ENCODE peak calls at places on chromosome 22, in four cellular contexts. One of them, this sample, is unnamed.

GRCh38 chr22:49996192-49996531 is 16.4 kb downstream of the IL17REL start:
- DNase-seq in K562: no peak
- DNase-seq in WTC11: no peak
- DNase-seq in HepG2: no peak
- DNase-seq in this sample: no peak

GRCh38 chr22:17198188-17199130 is 20.8 kb downstream of the ADA2 start:
- DNase-seq in K562: peak; percentile 52
- DNase-seq in WTC11: peak; percentile 93
- DNase-seq in HepG2: no peak
- DNase-seq in this sample: no peak

GRCh38 chr22:38316340-38317236 is 645 bp downstream of the CSNK1E start:
- DNase-seq in K562: peak; percentile 79
- DNase-seq in WTC11: no peak
- DNase-seq in HepG2: no peak
- DNase-seq in this sample: no peak

GRCh38 chr22:34475886-34476285 is 555.6 kb upstream of the LARGE1 start:
- DNase-seq in K562: no peak
- DNase-seq in WTC11: no peak
- DNase-seq in HepG2: no peak
- DNase-seq in this sample: no peak

GRCh38 chr22:33300165-33300564 is 242.0 kb upstream of the SYN3 start:
- DNase-seq in K562: no peak
- DNase-seq in WTC11: no peak
- DNase-seq in HepG2: no peak
- DNase-seq in this sample: peak; percentile 24

GRCh38 chr22:45867118-45867905 is 109.7 kb downstream of the WNT7B start:
- DNase-seq in K562: no peak
- DNase-seq in WTC11: peak; percentile 53
- DNase-seq in HepG2: no peak
- DNase-seq in this sample: no peak

GRCh38 chr22:50184004-50184461 is 1.7 kb upstream of the TRABD start:
- DNase-seq in K562: no peak
- DNase-seq in WTC11: no peak
- DNase-seq in HepG2: peak; percentile 55
- DNase-seq in this sample: no peak

GRCh38 chr22:36510966-36511881 is 4.4 kb upstream of the FOXRED2 start:
- DNase-seq in K562: no peak
- DNase-seq in WTC11: peak; percentile 66
- DNase-seq in HepG2: peak; percentile 54
- DNase-seq in this sample: no peak

GRCh38 chr22:36930041-36930935 is 16.9 kb downstream of the CSF2RB start:
- DNase-seq in K562: no peak
- DNase-seq in WTC11: no peak
- DNase-seq in HepG2: no peak
- DNase-seq in this sample: no peak

GRCh38 chr22:23743303-23743705 is 7.6 kb downstream of the ZNF70 start:
- DNase-seq in K562: no peak
- DNase-seq in WTC11: no peak
- DNase-seq in HepG2: no peak
- DNase-seq in this sample: no peak

GRCh38 chr22:24141586-24141985 is 39.7 kb upstream of the SUSD2 start:
- DNase-seq in K562: no peak
- DNase-seq in WTC11: no peak
- DNase-seq in HepG2: no peak
- DNase-seq in this sample: no peak

GRCh38 chr22:49738566-49738965 is 89.1 kb downstream of the BRD1 start:
- DNase-seq in K562: no peak
- DNase-seq in WTC11: no peak
- DNase-seq in HepG2: no peak
- DNase-seq in this sample: no peak

GRCh38 chr22:46057762-46058420 is 80.9 kb upstream of the WNT7B start:
- DNase-seq in K562: no peak
- DNase-seq in WTC11: peak; percentile 6
- DNase-seq in HepG2: no peak
- DNase-seq in this sample: peak; percentile 56

GRCh38 chr22:40156001-40156516 is 21.7 kb upstream of the TNRC6B start:
- DNase-seq in K562: peak; percentile 35
- DNase-seq in WTC11: peak; percentile 31
- DNase-seq in HepG2: peak; percentile 93
- DNase-seq in this sample: no peak

GRCh38 chr22:38923463-38924196 is 33.8 kb upstream of the APOBEC3A start:
- DNase-seq in K562: peak; percentile 76
- DNase-seq in WTC11: no peak
- DNase-seq in HepG2: peak; percentile 88
- DNase-seq in this sample: no peak

GRCh38 chr22:37230673-37231405 is 13.2 kb downstream of the RAC2 start:
- DNase-seq in K562: no peak
- DNase-seq in WTC11: no peak
- DNase-seq in HepG2: no peak
- DNase-seq in this sample: peak; percentile 61

GRCh38 chr22:33038131-33038772 is 19.9 kb downstream of the SYN3 start:
- DNase-seq in K562: no peak
- DNase-seq in WTC11: no peak
- DNase-seq in HepG2: no peak
- DNase-seq in this sample: no peak

GRCh38 chr22:41123151-41123550 is 30.8 kb downstream of the EP300 start:
- DNase-seq in K562: no peak
- DNase-seq in WTC11: no peak
- DNase-seq in HepG2: no peak
- DNase-seq in this sample: no peak

GRCh38 chr22:49767355-49768062 is 60.2 kb downstream of the BRD1 start:
- DNase-seq in K562: peak; percentile 44
- DNase-seq in WTC11: peak; percentile 66
- DNase-seq in HepG2: peak; percentile 58
- DNase-seq in this sample: peak; percentile 50

GRCh38 chr22:18731075-18731666 is 119.5 kb upstream of the RIMBP3 start:
- DNase-seq in K562: no peak
- DNase-seq in WTC11: no peak
- DNase-seq in HepG2: no peak
- DNase-seq in this sample: no peak

GRCh38 chr22:50305658-50306566 is 1.5 kb downstream of the PLXNB2 start:
- DNase-seq in K562: peak; percentile 40
- DNase-seq in WTC11: no peak
- DNase-seq in HepG2: no peak
- DNase-seq in this sample: peak; percentile 36

GRCh38 chr22:38218661-38219331 is 17.0 kb downstream of the MAFF start:
- DNase-seq in K562: no peak
- DNase-seq in WTC11: peak; percentile 73
- DNase-seq in HepG2: peak; percentile 76
- DNase-seq in this sample: no peak

GRCh38 chr22:49962012-49962750 is 1.6 kb downstream of the PIM3 start:
- DNase-seq in K562: peak; percentile 64
- DNase-seq in WTC11: peak; percentile 77
- DNase-seq in HepG2: peak; percentile 87
- DNase-seq in this sample: no peak

GRCh38 chr22:19109198-19110063 is 12.8 kb downstream of the DGCR2 start:
- DNase-seq in K562: no peak
- DNase-seq in WTC11: no peak
- DNase-seq in HepG2: peak; percentile 79
- DNase-seq in this sample: peak; percentile 55

GRCh38 chr22:50192056-50192824 is 6.5 kb downstream of the TRABD start:
- DNase-seq in K562: no peak
- DNase-seq in WTC11: no peak
- DNase-seq in HepG2: no peak
- DNase-seq in this sample: no peak

GRCh38 chr22:22368516-22368915 is 123.9 kb downstream of the VPREB1 start:
- DNase-seq in K562: no peak
- DNase-seq in WTC11: no peak
- DNase-seq in HepG2: no peak
- DNase-seq in this sample: no peak

GRCh38 chr22:28341001-28341400 is 338.6 kb downstream of the TTC28 start:
- DNase-seq in K562: no peak
- DNase-seq in WTC11: no peak
- DNase-seq in HepG2: no peak
- DNase-seq in this sample: no peak

GRCh38 chr22:26847816-26848215 is 190.4 kb downstream of the MIAT start:
- DNase-seq in K562: no peak
- DNase-seq in WTC11: no peak
- DNase-seq in HepG2: no peak
- DNase-seq in this sample: no peak

GRCh38 chr22:40044870-40045834 is 50.4 kb downstream of the FAM83F start:
- DNase-seq in K562: peak; percentile 79
- DNase-seq in WTC11: peak; percentile 65
- DNase-seq in HepG2: peak; percentile 20
- DNase-seq in this sample: no peak

GRCh38 chr22:39821008-39821407 is 72.6 kb downstream of the ENTHD1 start:
- DNase-seq in K562: no peak
- DNase-seq in WTC11: no peak
- DNase-seq in HepG2: no peak
- DNase-seq in this sample: no peak

GRCh38 chr22:17997456-17997855 is 26.9 kb downstream of the MICAL3 start:
- DNase-seq in K562: no peak
- DNase-seq in WTC11: no peak
- DNase-seq in HepG2: no peak
- DNase-seq in this sample: no peak

GRCh38 chr22:22884010-22884887 is 3.4 kb upstream of the IGLL5 start:
- DNase-seq in K562: peak; percentile 58
- DNase-seq in WTC11: peak; percentile 83
- DNase-seq in HepG2: peak; percentile 42
- DNase-seq in this sample: no peak

GRCh38 chr22:40487663-40488249 is 117.4 kb downstream of the SGSM3 start:
- DNase-seq in K562: peak; percentile 17
- DNase-seq in WTC11: no peak
- DNase-seq in HepG2: peak; percentile 17
- DNase-seq in this sample: no peak

GRCh38 chr22:12601870-12602779 is 2925.9 kb upstream of the OR11H1 start:
- DNase-seq in K562: peak; percentile 80
- DNase-seq in WTC11: no peak
- DNase-seq in HepG2: peak; percentile 61
- DNase-seq in this sample: no peak

GRCh38 chr22:31829505-31829904 is 75.7 kb downstream of the DEPDC5 start:
- DNase-seq in K562: peak; percentile 42
- DNase-seq in WTC11: no peak
- DNase-seq in HepG2: peak; percentile 46
- DNase-seq in this sample: peak; percentile 19

GRCh38 chr22:22069450-22070370 is 87.1 kb upstream of the TOP3B start:
- DNase-seq in K562: no peak
- DNase-seq in WTC11: no peak
- DNase-seq in HepG2: no peak
- DNase-seq in this sample: no peak

GRCh38 chr22:18000441-18001039 is 23.8 kb downstream of the MICAL3 start:
- DNase-seq in K562: no peak
- DNase-seq in WTC11: peak; percentile 32
- DNase-seq in HepG2: no peak
- DNase-seq in this sample: no peak

GRCh38 chr22:22791438-22792181 is 96.0 kb upstream of the IGLL5 start:
- DNase-seq in K562: no peak
- DNase-seq in WTC11: no peak
- DNase-seq in HepG2: no peak
- DNase-seq in this sample: no peak

GRCh38 chr22:50506611-50507420 is 686 bp downstream of the LMF2 start:
- DNase-seq in K562: peak; percentile 23
- DNase-seq in WTC11: no peak
- DNase-seq in HepG2: no peak
- DNase-seq in this sample: no peak

DNA sequence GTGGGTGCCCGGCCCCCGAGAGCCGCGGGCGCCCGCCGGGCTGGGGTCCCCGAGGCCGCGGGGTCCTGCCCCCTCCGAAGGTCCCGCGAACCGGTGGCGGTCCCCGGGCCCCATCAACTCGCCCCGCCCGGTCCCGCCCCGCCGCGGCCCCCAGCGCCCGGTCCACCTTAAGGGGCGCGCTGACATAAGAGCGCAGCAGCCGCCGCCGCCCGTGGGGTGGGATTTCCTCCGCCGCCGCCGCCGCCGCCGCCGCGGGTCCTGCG is at the start of gene ZDHHC8:
- DNase-seq in K562: peak; percentile 96
- DNase-seq in WTC11: no peak
- DNase-seq in HepG2: no peak
- DNase-seq in this sample: no peak
- TF ChIP-seq TCF7 in K562: no peak
- TF ChIP-seq TCF7 in WTC11: no peak
- TF ChIP-seq TCF7 in HepG2: no peak
- TF ChIP-seq TCF7 in this sample: no peak

GRCh38 chr22:44168206-44168605 is 12.5 kb upstream of the PARVG start:
- DNase-seq in K562: no peak
- DNase-seq in WTC11: no peak
- DNase-seq in HepG2: no peak
- DNase-seq in this sample: no peak

GRCh38 chr22:44170470-44170869 is 10.3 kb upstream of the PARVG start:
- DNase-seq in K562: no peak
- DNase-seq in WTC11: no peak
- DNase-seq in HepG2: no peak
- DNase-seq in this sample: no peak

GRCh38 chr22:44172370-44173108 is 8.2 kb upstream of the PARVG start:
- DNase-seq in K562: no peak
- DNase-seq in WTC11: no peak
- DNase-seq in HepG2: no peak
- DNase-seq in this sample: no peak

GRCh38 chr22:44173154-44173553 is 7.6 kb upstream of the PARVG start:
- DNase-seq in K562: no peak
- DNase-seq in WTC11: no peak
- DNase-seq in HepG2: no peak
- DNase-seq in this sample: no peak

GRCh38 chr22:44171486-44172076 is 9.1 kb upstream of the PARVG start:
- DNase-seq in K562: no peak
- DNase-seq in WTC11: no peak
- DNase-seq in HepG2: no peak
- DNase-seq in this sample: no peak
- TF ChIP-seq TCF7 in K562: no peak
- TF ChIP-seq TCF7 in WTC11: no peak
- TF ChIP-seq TCF7 in HepG2: no peak
- TF ChIP-seq TCF7 in this sample: no peak

GRCh38 chr22:47621253-47621652 is 858.8 kb downstream of the TBC1D22A start:
- DNase-seq in K562: no peak
- DNase-seq in WTC11: no peak
- DNase-seq in HepG2: no peak
- DNase-seq in this sample: no peak
- TF ChIP-seq TCF7 in K562: no peak
- TF ChIP-seq TCF7 in WTC11: no peak
- TF ChIP-seq TCF7 in HepG2: no peak
- TF ChIP-seq TCF7 in this sample: no peak

DNA sequence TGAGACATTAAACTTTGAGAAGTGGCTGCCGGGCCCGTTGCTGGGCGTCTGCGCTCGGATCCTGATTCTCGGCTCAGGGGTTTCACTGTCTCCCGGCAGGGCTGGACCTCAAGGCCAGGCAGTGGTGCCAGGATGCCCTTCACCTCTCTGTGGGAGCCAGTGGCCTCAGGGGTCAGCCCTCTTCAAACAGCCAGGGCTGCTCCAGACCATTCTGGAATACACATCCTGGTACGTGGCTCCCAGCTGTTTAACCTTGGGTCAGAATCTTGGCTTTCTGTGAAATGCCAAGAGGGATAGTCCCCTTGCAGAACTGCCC is 70.5 kb downstream of the MPPED1 start:
- DNase-seq in K562: no peak
- DNase-seq in WTC11: no peak
- DNase-seq in HepG2: no peak
- DNase-seq in this sample: no peak
- TF ChIP-seq TCF7 in K562: no peak
- TF ChIP-seq TCF7 in WTC11: no peak
- TF ChIP-seq TCF7 in HepG2: no peak
- TF ChIP-seq TCF7 in this sample: no peak

This sample was measured in GM12878.